ENCODE peak calls at places on chromosomes 7 and 10, in seven cellular contexts. T is stomach, W is colonic mucosa, S is AG04450, K is breast epithelium, H is left lung, R is neural progenitor cell. Q is an unnamed sample.

GRCh38 chr10:111953949-111954348 is 229.6 kb downstream of the GPAM start:
- DNase-seq in R (no peak), H (no peak), W (no peak), S (no peak), K (no peak), T (no peak), Q (no peak)

GRCh38 chr10:92712016-92712889 is 22.5 kb downstream of the HHEX start:
- DNase-seq in H (no peak), T (no peak), K (no peak), S (no peak), R (no peak), W (no peak), Q (no peak)

GRCh38 chr10:129769381-129770116 is 194.5 kb downstream of the EBF3 start:
- DNase-seq in S (no peak), H (peak; percentile 54), W (peak; percentile 6), K (no peak), R (no peak), T (peak; percentile 21), Q (no peak)

GRCh38 chr10:69499726-69500689 is 48.7 kb downstream of the TSPAN15 start:
- DNase-seq in W (no peak), H (no peak), S (no peak), R (no peak), K (no peak), T (peak; percentile 25), Q (no peak)

GRCh38 chr10:73116017-73116416 is 5.8 kb downstream of the NUDT13 start:
- DNase-seq in H (no peak), W (no peak), S (no peak), K (no peak), R (no peak), T (no peak), Q (no peak)

GRCh38 chr10:25493122-25493893 is 318.5 kb downstream of the GPR158 start:
- DNase-seq in T (no peak), W (no peak), K (no peak), H (no peak), S (no peak), R (peak; percentile 85), Q (no peak)

GRCh38 chr10:132469197-132469942 is 68.2 kb upstream of the INPP5A start:
- DNase-seq in H (peak; percentile 65), R (no peak), K (no peak), T (no peak), W (no peak), S (no peak), Q (no peak)

GRCh38 chr7:7705316-7705715 is 13.1 kb downstream of the RPA3 start:
- DNase-seq in T (no peak), H (no peak), R (no peak), W (no peak), S (no peak), K (no peak), Q (no peak)

GRCh38 chr7:30894009-30894408 is 17.6 kb upstream of the AQP1 start:
- DNase-seq in H (peak; percentile 48), W (no peak), R (no peak), T (no peak), S (no peak), K (no peak), Q (no peak)

GRCh38 chr7:977326-978048 is 2.1 kb upstream of the COX19 start:
- DNase-seq in T (peak; percentile 53), H (peak; percentile 50), W (peak; percentile 81), S (no peak), R (peak; percentile 56), K (peak; percentile 40), Q (no peak)

GRCh38 chr7:64873517-64873916 is 29.6 kb upstream of the ZNF273 start:
- DNase-seq in W (peak; percentile 3), H (no peak), T (peak; percentile 19), S (no peak), K (no peak), R (no peak), Q (no peak)

GRCh38 chr10:86953747-86954680 is 3.4 kb downstream of the MMRN2 start:
- DNase-seq in W (no peak), H (no peak), R (peak; percentile 76), T (no peak), S (no peak), K (no peak), Q (no peak)

GRCh38 chr7:67654622-67655021 is 658.0 kb downstream of the TYW1 start:
- DNase-seq in K (no peak), H (no peak), R (no peak), W (no peak), T (no peak), S (no peak), Q (no peak)

GRCh38 chr7:36894190-36894589 is 169.9 kb upstream of the AOAH start:
- DNase-seq in S (no peak), H (no peak), W (no peak), R (no peak), K (no peak), T (no peak), Q (no peak)

GRCh38 chr7:47536705-47537611 is 45.0 kb downstream of the TNS3 start:
- DNase-seq in T (peak; percentile 59), H (peak; percentile 81), K (peak; percentile 43), W (peak; percentile 58), S (peak; percentile 37), R (peak; percentile 82), Q (no peak)

GRCh38 chr7:90740364-90740763 is 144.2 kb downstream of the CDK14 start:
- DNase-seq in R (no peak), K (no peak), W (no peak), S (no peak), T (no peak), H (no peak), Q (no peak)

DNA sequence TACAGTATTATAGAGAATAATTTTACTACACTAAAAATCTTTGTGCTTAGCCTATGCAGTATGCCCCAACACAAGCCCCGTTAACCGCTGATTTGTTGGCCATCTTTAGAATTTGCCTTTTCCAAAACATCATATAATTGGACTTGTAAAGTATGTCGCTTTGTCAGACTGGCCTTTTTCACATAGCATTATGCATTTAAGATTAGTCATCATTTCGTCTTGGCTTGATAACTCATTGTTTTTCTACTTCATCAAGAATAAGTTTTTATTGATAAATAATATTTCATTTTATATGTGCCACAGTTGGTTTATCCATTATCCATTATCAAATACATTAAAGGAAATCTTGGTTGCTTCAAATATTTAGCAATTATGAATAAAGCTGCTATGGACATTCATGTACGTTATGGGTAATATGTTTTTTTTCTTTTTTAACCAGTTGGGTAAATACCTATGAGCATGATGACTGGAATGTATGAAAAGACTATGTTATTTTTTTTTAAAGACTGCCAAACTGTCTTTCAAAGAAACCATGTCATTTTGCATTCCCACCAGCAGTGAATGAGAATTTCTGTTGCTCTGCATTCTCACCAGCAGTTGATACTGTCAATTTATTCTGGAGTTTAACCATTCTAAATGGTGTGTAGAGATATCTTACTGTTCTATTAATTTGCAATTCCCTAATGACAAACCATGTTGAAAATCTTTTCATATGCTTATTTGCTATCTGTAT is 273.1 kb upstream of the KCND2 start:
- DNase-seq in W (no peak), T (no peak), R (no peak), S (no peak), H (no peak), K (no peak), Q (no peak)
- H3K27me3 ChIP-seq in W (no peaks in the 10 kb centered on the region), T (no peaks in the 10 kb centered on the region), R (no peaks in the 10 kb centered on the region), S (no peaks in the 10 kb centered on the region), H (no peaks in the 10 kb centered on the region), K (no peaks in the 10 kb centered on the region), Q (no peaks in the 10 kb centered on the region)

GRCh38 chr10:32459072-32459703 is 13.2 kb downstream of the CCDC7 start:
- DNase-seq in T (no peak), S (no peak), H (no peak), R (no peak), W (no peak), K (no peak), Q (peak; percentile 43)

DNA sequence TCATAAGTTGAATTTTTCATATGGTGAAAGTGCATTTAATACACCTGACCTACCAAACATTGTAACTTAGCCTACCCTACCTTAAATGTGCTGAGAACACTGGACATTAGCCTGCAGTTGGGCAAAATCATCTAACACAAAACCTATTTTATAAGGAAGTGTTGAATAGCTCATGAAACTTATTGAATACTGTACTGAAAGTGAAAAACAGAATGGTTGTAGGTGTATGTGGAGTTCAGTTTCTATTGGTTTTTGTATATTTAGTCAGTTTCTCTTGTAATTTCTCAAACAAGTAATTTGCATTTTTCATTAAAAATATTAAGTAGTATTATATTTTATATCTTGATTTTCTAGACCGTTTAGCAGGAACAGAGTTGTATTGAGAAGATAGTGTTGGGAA is 15.3 kb downstream of the CCDC7 start:
- DNase-seq in T (no peak), K (no peak), H (no peak), R (no peak), S (no peak), W (no peak), Q (no peak)
- TF ChIP-seq CTCF in T (no peak), K (no peak), H (no peak), R (no peak), S (no peak), W (no peak), Q (no peak)

DNA sequence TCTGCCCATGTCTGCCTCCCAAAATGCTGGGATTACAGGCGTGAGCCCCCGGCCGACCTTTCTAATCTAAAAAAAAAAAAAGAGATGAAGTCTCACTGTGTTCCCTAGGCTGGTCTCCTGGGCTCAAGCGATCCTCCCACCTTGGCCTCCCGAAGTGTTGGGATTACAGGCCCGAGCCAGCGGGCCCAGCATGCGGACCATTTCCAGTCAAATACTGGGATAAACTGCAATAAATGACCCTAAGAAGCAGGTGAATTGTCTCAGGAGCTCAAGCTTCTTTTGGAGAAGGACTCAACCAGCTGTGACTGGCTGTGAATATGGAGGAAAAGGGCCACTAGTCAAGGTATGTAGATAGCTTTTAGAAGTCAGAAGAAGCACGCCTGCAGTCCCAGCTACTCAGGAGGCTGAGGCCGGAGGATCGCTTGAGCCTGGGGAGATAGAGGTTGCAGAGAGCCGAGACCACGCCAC is 550 bp upstream of the CREM start:
- DNase-seq in S (no peak), W (no peak), R (no peak), H (no peak), T (no peak), K (no peak), Q (no peak)
- H3K27ac ChIP-seq in S (peak overlapping the region; percentile 80), W (peak overlapping the region; percentile 99), R (no peak overlapping the region), H (peak overlapping the region; percentile 100), T (peak overlapping the region; percentile 99), K (peak overlapping the region; percentile 100), Q (peak overlapping the region; percentile 99)

GRCh38 chr7:151446412-151446811 is 6.5 kb upstream of the CRYGN start:
- DNase-seq in K (no peak), R (no peak), T (no peak), W (no peak), H (no peak), S (no peak), Q (no peak)

GRCh38 chr7:151448261-151449252 is 8.6 kb upstream of the CRYGN start:
- DNase-seq in S (no peak), W (peak; percentile 72), T (peak; percentile 75), K (peak; percentile 44), R (peak; percentile 83), H (no peak), Q (peak; percentile 73)

GRCh38 chr7:151447901-151448260 is 7.9 kb upstream of the CRYGN start:
- DNase-seq in T (no peak), K (no peak), R (no peak), H (no peak), S (no peak), W (no peak), Q (no peak)

GRCh38 chr7:151449990-151450389 is 10.0 kb upstream of the CRYGN start:
- DNase-seq in H (no peak), T (no peak), S (no peak), W (no peak), R (no peak), K (no peak), Q (peak; percentile 14)

DNA sequence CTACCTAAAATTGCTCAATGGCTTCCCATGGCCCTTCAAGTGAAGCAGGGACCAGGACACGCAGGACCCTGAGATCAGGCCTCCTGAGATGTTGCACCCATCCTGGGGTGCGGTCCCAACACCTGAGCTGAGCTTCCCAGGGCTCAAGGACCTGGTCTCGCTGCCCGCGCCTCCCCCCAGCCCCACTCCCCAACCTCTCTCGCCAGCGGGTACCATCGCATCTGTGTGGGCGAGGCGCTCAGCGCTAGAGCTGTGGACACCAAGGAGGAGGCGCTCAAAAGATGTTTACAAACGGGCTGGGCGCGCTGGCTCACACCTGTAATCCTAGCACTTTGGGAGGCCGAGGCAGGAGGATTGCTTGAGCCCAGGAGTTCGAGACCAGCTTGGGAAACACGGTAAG is 7.4 kb upstream of the CRYGN start:
- DNase-seq in S (no peak), H (no peak), T (no peak), W (no peak), K (no peak), R (no peak), Q (no peak)
- H3K27me3 ChIP-seq in S (peaks cover 4% of the 10 kb centered on the region), H (no peaks in the 10 kb centered on the region), T (no peaks in the 10 kb centered on the region), W (no peaks in the 10 kb centered on the region), K (no peaks in the 10 kb centered on the region), R (peaks cover 37% of the 10 kb centered on the region), Q (no peaks in the 10 kb centered on the region)

Q was measured in CD4-positive, alpha-beta T cell.